ENCODE peak calls at places on chromosomes 6 and 20, in four cellular contexts. E is WTC11, G is SK-N-SH, Y is H1. K is an unnamed sample.

GRCh38 chr20:24995741-24996448 is 3.3 kb upstream of the APMAP start:
- DNase-seq in G (no peak), E (no peak), Y (peak; percentile 31), K (no peak)

GRCh38 chr20:6381887-6382286 is 259.1 kb upstream of the FERMT1 start:
- DNase-seq in Y (no peak), E (no peak), G (peak; percentile 19), K (no peak)

GRCh38 chr6:55882731-55883595 is 7.6 kb upstream of the BMP5 start:
- DNase-seq in Y (no peak), G (no peak), E (no peak), K (no peak)

GRCh38 chr6:34391711-34392496 is 565 bp downstream of the NUDT3 start:
- DNase-seq in E (peak; percentile 70), Y (peak; percentile 84), G (no peak), K (peak; percentile 92)

GRCh38 chr6:56594699-56595098 is 48.0 kb downstream of the DST start:
- DNase-seq in E (no peak), Y (no peak), G (no peak), K (no peak)

GRCh38 chr20:53883098-53883762 is 187.2 kb downstream of the BCAS1 start:
- DNase-seq in Y (no peak), E (no peak), G (no peak), K (no peak)

GRCh38 chr6:14068133-14068532 is 49.4 kb upstream of the CD83 start:
- DNase-seq in G (no peak), E (no peak), Y (no peak), K (no peak)

GRCh38 chr6:42276008-42276890 is 58.6 kb upstream of the MRPS10 start:
- DNase-seq in Y (no peak), G (no peak), E (no peak), K (no peak)

GRCh38 chr6:140320081-140320798 is 945.8 kb upstream of the CITED2 start:
- DNase-seq in Y (no peak), E (no peak), G (no peak), K (no peak)

GRCh38 chr20:37902504-37903313 is at the start of gene VSTM2L:
- DNase-seq in Y (no peak), E (peak; percentile 55), G (peak; percentile 88), K (peak; percentile 47)

GRCh38 chr6:101395345-101395744 is 1.8 kb downstream of the GRIK2 start:
- DNase-seq in G (no peak), Y (no peak), E (no peak), K (no peak)

GRCh38 chr20:10611357-10611756 is 62.4 kb downstream of the JAG1 start:
- DNase-seq in Y (peak; percentile 77), G (peak; percentile 38), E (peak; percentile 78), K (peak; percentile 13)

GRCh38 chr20:52859156-52859887 is 112.8 kb upstream of the TSHZ2 start:
- DNase-seq in E (peak; percentile 17), Y (no peak), G (peak; percentile 58), K (no peak)

GRCh38 chr20:37384683-37385174 is 38.8 kb downstream of the SRC start:
- DNase-seq in E (peak; percentile 82), Y (peak; percentile 94), G (peak; percentile 93), K (peak; percentile 84)

GRCh38 chr6:103578115-103578514 is 1281.6 kb downstream of the HACE1 start:
- DNase-seq in E (no peak), Y (no peak), G (no peak), K (no peak)
- TF ChIP-seq TEAD4 in E (no peak), Y (no peak), G (no peak), K (no peak)

GRCh38 chr6:168526841-168527281 is 85.9 kb downstream of the SMOC2 start:
- DNase-seq in G (no peak), E (no peak), Y (no peak), K (no peak)

GRCh38 chr6:168525926-168526630 is 85.1 kb downstream of the SMOC2 start:
- DNase-seq in E (no peak), Y (no peak), G (no peak), K (no peak)

GRCh38 chr6:168524644-168525043 is 83.7 kb downstream of the SMOC2 start:
- DNase-seq in G (no peak), E (peak; percentile 69), Y (peak; percentile 64), K (no peak)

GRCh38 chr6:168527451-168528210 is 86.6 kb downstream of the SMOC2 start:
- DNase-seq in G (no peak), E (no peak), Y (no peak), K (no peak)

DNA sequence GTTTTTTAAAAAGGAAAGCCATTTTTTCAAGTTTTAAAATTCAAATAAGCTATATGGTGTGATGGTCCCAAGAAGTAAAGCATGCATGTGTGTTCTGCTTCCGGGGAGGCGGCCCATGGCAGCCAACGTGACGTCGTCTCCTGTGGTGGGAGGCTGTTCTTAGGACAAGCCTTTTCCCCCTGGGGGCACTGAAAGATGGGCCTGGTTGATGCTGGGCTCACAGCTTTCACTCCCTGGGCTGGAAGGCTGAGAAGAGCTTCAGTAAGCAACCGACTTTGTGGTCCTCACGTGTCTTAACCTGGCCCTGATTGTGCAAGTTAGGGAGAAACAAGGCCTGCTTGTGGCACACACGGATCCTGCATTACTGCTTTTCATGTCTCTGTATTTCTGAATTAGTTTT is 84.1 kb downstream of the SMOC2 start:
- DNase-seq in E (no peak), G (no peak), Y (no peak), K (no peak)
- TF ChIP-seq TEAD4 in E (no peak), G (no peak), Y (no peak), K (no peak)

GRCh38 chr20:45354423-45355208 is 6.4 kb upstream of the SDC4 start:
- DNase-seq in Y (no peak), G (no peak), E (no peak), K (no peak)
- TF ChIP-seq TEAD4 in Y (no peak), G (no peak), E (no peak), K (no peak)

DNA sequence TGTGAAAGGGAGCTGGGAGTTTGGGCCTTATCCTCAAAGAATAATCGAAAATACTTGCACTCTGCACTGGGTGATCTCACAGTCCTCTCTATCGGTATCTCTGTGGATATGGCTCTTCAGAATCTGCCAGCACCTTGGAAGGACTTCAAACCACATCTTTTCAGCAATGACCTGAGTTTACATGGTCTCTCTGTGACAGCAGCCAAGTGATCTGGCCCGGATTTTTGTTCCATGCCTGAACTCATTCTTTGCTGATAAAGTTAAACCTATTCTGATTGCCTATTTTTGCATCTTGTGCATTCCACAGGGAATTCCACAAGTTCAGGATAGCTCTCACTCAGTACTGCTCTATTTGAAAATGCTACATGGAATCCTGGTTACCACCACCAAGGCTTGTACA is 98.9 kb downstream of the HDGFL1 start:
- DNase-seq in G (no peak), Y (no peak), E (no peak), K (no peak)
- TF ChIP-seq TEAD4 in G (no peak), Y (no peak), E (no peak), K (no peak)